ENCODE peak calls at places on chromosome 6, in four cellular contexts. One of them, this sample, is unnamed. For H3K4me1, the result is how much of the 10 kb centered on the place peaks cover.

GRCh38 chr6:130513770-130514169 is 148.0 kb downstream of the TMEM200A start:
- DNase-seq in A549: no peak
- DNase-seq in stomach: no peak
- DNase-seq in K562: peak
- DNase-seq in this sample: no peak

GRCh38 chr6:65505736-65506135 is 201.3 kb downstream of the EYS start:
- DNase-seq in A549: no peak
- DNase-seq in stomach: no peak
- DNase-seq in K562: no peak
- DNase-seq in this sample: no peak

GRCh38 chr6:1987640-1988039 is 257.8 kb downstream of the GMDS start:
- DNase-seq in A549: no peak
- DNase-seq in stomach: no peak
- DNase-seq in K562: no peak
- DNase-seq in this sample: no peak

GRCh38 chr6:47278545-47278944 is 31.2 kb downstream of the TNFRSF21 start:
- DNase-seq in A549: peak
- DNase-seq in stomach: no peak
- DNase-seq in K562: no peak
- DNase-seq in this sample: no peak

GRCh38 chr6:82953871-82954270 is 111.8 kb downstream of the UBE3D start:
- DNase-seq in A549: no peak
- DNase-seq in stomach: no peak
- DNase-seq in K562: no peak
- DNase-seq in this sample: no peak

GRCh38 chr6:80605165-80605989 is 498.9 kb downstream of the BCKDHB start:
- DNase-seq in A549: peak
- DNase-seq in stomach: no peak
- DNase-seq in K562: no peak
- DNase-seq in this sample: no peak

GRCh38 chr6:29673161-29673560 is 7.8 kb downstream of the ZFP57 start:
- DNase-seq in A549: no peak
- DNase-seq in stomach: no peak
- DNase-seq in K562: no peak
- DNase-seq in this sample: no peak

GRCh38 chr6:17276766-17277165 is 4.4 kb upstream of the RBM24 start:
- DNase-seq in A549: no peak
- DNase-seq in stomach: no peak
- DNase-seq in K562: no peak
- DNase-seq in this sample: no peak

GRCh38 chr6:141393405-141394124 is 739.2 kb upstream of the GJE1 start:
- DNase-seq in A549: no peak
- DNase-seq in stomach: no peak
- DNase-seq in K562: no peak
- DNase-seq in this sample: no peak

GRCh38 chr6:47603995-47604394 is 94.4 kb upstream of the ADGRF4 start:
- DNase-seq in A549: no peak
- DNase-seq in stomach: no peak
- DNase-seq in K562: no peak
- DNase-seq in this sample: no peak

GRCh38 chr6:123635144-123635543 is 1.6 kb downstream of the TRDN start:
- DNase-seq in A549: no peak
- DNase-seq in stomach: no peak
- DNase-seq in K562: no peak
- DNase-seq in this sample: no peak

GRCh38 chr6:88650029-88650619 is 313.3 kb downstream of the RNGTT start:
- DNase-seq in A549: no peak
- DNase-seq in stomach: no peak
- DNase-seq in K562: no peak
- DNase-seq in this sample: no peak

GRCh38 chr6:152394303-152394702 is 242.9 kb downstream of the SYNE1 start:
- DNase-seq in A549: no peak
- DNase-seq in stomach: no peak
- DNase-seq in K562: no peak
- DNase-seq in this sample: no peak

GRCh38 chr6:16669227-16669626 is 92.0 kb downstream of the ATXN1 start:
- DNase-seq in A549: peak
- DNase-seq in stomach: peak
- DNase-seq in K562: no peak
- DNase-seq in this sample: peak

GRCh38 chr6:152404458-152404857 is 232.7 kb downstream of the SYNE1 start:
- DNase-seq in A549: peak
- DNase-seq in stomach: no peak
- DNase-seq in K562: no peak
- DNase-seq in this sample: no peak

GRCh38 chr6:48068326-48069191 is 42.4 kb downstream of the PTCHD4 start:
- DNase-seq in A549: no peak
- DNase-seq in stomach: no peak
- DNase-seq in K562: no peak
- DNase-seq in this sample: peak

GRCh38 chr6:160667854-160668481 is 3.9 kb upstream of the LPA start:
- DNase-seq in A549: peak
- DNase-seq in stomach: peak
- DNase-seq in K562: peak
- DNase-seq in this sample: no peak

GRCh38 chr6:20632696-20633095 is 98.4 kb downstream of the CDKAL1 start:
- DNase-seq in A549: no peak
- DNase-seq in stomach: no peak
- DNase-seq in K562: no peak
- DNase-seq in this sample: no peak

GRCh38 chr6:144797881-144798589 is 512.9 kb downstream of the UTRN start:
- DNase-seq in A549: peak
- DNase-seq in stomach: no peak
- DNase-seq in K562: no peak
- DNase-seq in this sample: no peak

DNA sequence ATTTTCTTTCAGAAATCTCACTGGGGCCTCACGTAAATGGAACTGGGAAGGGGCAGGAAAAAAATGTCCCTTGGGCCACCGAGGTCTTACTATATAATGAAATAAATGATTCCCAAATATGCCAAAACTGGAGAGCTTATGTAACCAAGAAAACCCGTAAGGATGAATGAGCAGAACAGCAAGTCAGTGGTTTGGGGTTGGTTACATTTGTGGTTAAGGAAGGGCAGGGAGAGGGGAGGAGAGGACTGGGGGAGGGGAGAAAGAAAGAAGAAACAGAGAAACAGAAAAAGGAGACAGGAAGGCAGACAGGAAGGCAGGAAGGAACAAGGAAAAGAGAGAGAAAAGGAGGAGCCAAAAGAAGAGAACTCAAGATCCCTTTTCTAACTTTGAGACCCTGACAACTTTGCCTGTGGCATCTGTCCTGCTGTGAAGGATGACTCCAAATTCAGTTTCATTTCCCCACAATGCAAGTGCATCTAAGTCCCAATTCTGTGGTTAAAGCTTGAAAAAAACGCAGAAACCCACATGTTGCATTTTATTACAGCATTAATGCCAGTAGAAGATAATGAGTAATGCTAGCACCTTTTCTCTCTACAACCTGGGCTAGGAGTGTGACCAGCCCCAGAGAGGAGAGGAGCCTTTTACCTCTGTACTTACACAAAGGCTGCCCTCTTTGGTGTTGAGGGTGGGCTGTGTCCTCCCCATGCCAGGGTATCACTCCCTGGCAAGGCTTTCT is 10.8 kb upstream of the ARMC2 start:
- DNase-seq in A549: no peak
- DNase-seq in stomach: no peak
- DNase-seq in K562: no peak
- DNase-seq in this sample: no peak
- H3K4me1 ChIP-seq in A549: under half
- H3K4me1 ChIP-seq in stomach: under half
- H3K4me1 ChIP-seq in K562: under half
- H3K4me1 ChIP-seq in this sample: under half

GRCh38 chr6:167841981-167842380 is 15.3 kb downstream of the AFDN start:
- DNase-seq in A549: no peak
- DNase-seq in stomach: no peak
- DNase-seq in K562: no peak
- DNase-seq in this sample: no peak
- H3K27ac ChIP-seq in A549: no peak
- H3K27ac ChIP-seq in stomach: peak
- H3K27ac ChIP-seq in K562: peak
- H3K27ac ChIP-seq in this sample: no peak

DNA sequence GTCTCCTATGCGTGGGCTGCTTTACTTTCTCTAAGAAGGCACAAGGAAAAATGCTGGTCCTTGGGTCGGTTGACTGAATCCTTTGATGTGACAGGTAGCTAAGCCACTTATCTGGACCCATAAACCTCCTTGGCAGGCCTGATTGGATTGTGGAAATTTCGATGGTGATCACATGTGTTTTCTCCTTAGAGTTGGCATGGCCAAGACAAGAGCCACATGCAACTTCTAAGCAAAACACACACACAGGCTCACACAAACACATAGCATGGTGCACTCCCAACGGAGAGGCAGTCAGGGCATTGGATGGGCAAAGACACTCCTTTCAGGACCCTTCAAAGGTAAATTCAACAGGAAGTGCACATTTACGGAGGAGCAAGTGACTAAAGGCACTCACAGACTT is 95.2 kb downstream of the PSMG4 start:
- DNase-seq in A549: no peak
- DNase-seq in stomach: no peak
- DNase-seq in K562: no peak
- DNase-seq in this sample: no peak
- H3K4me1 ChIP-seq in A549: under half
- H3K4me1 ChIP-seq in stomach: half or more
- H3K4me1 ChIP-seq in K562: under half
- H3K4me1 ChIP-seq in this sample: under half

DNA sequence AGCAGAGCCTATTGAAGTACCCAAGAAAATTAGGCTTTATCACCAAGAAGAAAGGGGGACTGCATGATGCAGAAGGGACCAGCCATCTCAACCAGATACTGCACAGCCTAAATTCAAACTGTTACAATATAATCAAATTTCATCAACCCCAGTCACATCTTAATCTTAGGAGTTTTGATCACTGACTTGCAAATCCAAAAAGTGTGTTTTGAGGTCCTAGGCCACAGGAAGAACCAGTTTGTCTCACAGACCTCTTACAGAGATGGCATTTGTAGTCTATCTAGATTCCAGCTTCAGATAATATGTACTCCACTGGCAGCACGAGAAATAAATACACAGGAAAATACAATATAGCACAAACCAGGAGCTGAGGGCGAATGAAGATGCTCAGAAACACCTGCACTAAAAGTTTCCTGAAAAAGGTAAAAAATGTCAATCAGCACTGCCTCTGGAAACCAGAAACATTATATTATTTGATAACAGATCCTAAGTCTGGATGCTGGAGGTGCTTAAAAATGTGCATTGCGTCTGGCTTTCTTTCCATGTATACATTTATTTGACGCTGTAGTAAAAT is 665 bp upstream of the BTN3A3 start:
- DNase-seq in A549: no peak
- DNase-seq in stomach: no peak
- DNase-seq in K562: no peak
- DNase-seq in this sample: no peak
- H3K27ac ChIP-seq in A549: peak
- H3K27ac ChIP-seq in stomach: peak
- H3K27ac ChIP-seq in K562: peak
- H3K27ac ChIP-seq in this sample: peak

GRCh38 chr6:37500294-37500608 is 558 bp upstream of the CCDC167 start:
- DNase-seq in A549: no peak
- DNase-seq in stomach: no peak
- DNase-seq in K562: no peak
- DNase-seq in this sample: no peak
- H3K4me1 ChIP-seq in A549: under half
- H3K4me1 ChIP-seq in stomach: under half
- H3K4me1 ChIP-seq in K562: under half
- H3K4me1 ChIP-seq in this sample: under half

GRCh38 chr6:142796024-142796423 is 149.0 kb downstream of the HIVEP2 start:
- DNase-seq in A549: no peak
- DNase-seq in stomach: no peak
- DNase-seq in K562: no peak
- DNase-seq in this sample: no peak

GRCh38 chr6:142796571-142796970 is 148.4 kb downstream of the HIVEP2 start:
- DNase-seq in A549: no peak
- DNase-seq in stomach: no peak
- DNase-seq in K562: no peak
- DNase-seq in this sample: no peak

GRCh38 chr6:142800240-142800639 is 144.7 kb downstream of the HIVEP2 start:
- DNase-seq in A549: no peak
- DNase-seq in stomach: no peak
- DNase-seq in K562: no peak
- DNase-seq in this sample: no peak

GRCh38 chr6:142794424-142794823 is 150.6 kb downstream of the HIVEP2 start:
- DNase-seq in A549: no peak
- DNase-seq in stomach: no peak
- DNase-seq in K562: no peak
- DNase-seq in this sample: no peak

DNA sequence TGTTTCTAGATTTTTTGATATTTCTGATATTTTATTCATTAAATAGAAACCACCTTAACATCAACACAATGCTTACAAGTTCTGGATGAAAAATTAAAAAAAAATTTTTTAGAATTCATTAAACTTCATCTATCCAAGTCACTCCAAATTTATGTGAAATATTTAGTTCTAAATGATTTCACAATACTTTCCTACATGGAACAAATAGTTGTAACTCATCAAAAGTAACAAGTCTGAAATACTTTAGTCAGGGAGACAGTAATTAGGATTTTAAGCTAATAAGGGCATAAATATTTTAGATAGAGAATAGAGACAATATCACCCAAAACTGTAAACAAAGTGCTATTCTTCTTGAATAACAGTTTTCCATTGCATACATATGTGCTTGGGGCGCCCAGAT is 147.8 kb downstream of the HIVEP2 start:
- DNase-seq in A549: no peak
- DNase-seq in stomach: no peak
- DNase-seq in K562: no peak
- DNase-seq in this sample: no peak
- H3K27ac ChIP-seq in A549: no peak
- H3K27ac ChIP-seq in stomach: no peak
- H3K27ac ChIP-seq in K562: no peak
- H3K27ac ChIP-seq in this sample: no peak

GRCh38 chr6:156774872-156775405 is 2.2 kb upstream of the ARID1B start:
- DNase-seq in A549: peak
- DNase-seq in stomach: no peak
- DNase-seq in K562: no peak
- DNase-seq in this sample: no peak

GRCh38 chr6:156773935-156774871 is 3.0 kb upstream of the ARID1B start:
- DNase-seq in A549: no peak
- DNase-seq in stomach: no peak
- DNase-seq in K562: no peak
- DNase-seq in this sample: no peak

GRCh38 chr6:156775717-156776116 is 1.5 kb upstream of the ARID1B start:
- DNase-seq in A549: no peak
- DNase-seq in stomach: no peak
- DNase-seq in K562: no peak
- DNase-seq in this sample: no peak

GRCh38 chr6:156771761-156772160 is 5.4 kb upstream of the ARID1B start:
- DNase-seq in A549: no peak
- DNase-seq in stomach: no peak
- DNase-seq in K562: no peak
- DNase-seq in this sample: no peak

DNA sequence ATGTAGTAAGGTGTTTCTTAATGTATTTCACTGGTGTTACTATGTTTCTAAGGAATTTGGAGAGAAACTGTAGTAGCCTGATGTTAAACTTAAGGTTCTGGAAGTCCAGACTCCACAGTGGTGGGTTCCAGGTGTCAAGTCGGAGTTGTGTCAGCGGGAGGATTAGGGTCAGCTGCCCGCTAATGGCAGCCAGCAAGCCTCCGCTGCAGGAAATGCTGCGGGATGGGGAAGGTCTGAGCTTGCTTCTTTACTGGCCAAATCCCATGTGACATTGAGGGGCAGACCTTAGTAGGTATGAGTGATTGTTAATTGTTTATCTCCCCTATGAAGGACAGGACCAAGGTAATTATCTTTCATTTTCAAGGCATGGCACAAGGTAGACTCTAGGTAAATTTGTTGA is 3.7 kb upstream of the ARID1B start:
- DNase-seq in A549: no peak
- DNase-seq in stomach: no peak
- DNase-seq in K562: no peak
- DNase-seq in this sample: no peak
- H3K4me1 ChIP-seq in A549: under half
- H3K4me1 ChIP-seq in stomach: under half
- H3K4me1 ChIP-seq in K562: under half
- H3K4me1 ChIP-seq in this sample: under half